ENCODE peak calls at places on chromosomes 11 and 22, in five cellular contexts. One of them, this sample, is unnamed.

GRCh38 chr11:17531071-17531817 is 13.0 kb downstream of the USH1C start:
- DNase-seq in fibroblast of lung: no peak
- DNase-seq in MM.1S: no peak
- DNase-seq in endothelial cell of umbilical vein: peak; percentile 44
- DNase-seq in GM23338: no peak
- DNase-seq in this sample: no peak

GRCh38 chr11:65505434-65506315 is 6.8 kb downstream of the MALAT1 start:
- DNase-seq in endothelial cell of umbilical vein: peak; percentile 34
- DNase-seq in MM.1S: peak; percentile 46
- DNase-seq in fibroblast of lung: peak; percentile 34
- DNase-seq in GM23338: no peak
- DNase-seq in this sample: peak; percentile 64

GRCh38 chr11:104159356-104159755 is 4.6 kb downstream of the PDGFD start:
- DNase-seq in MM.1S: no peak
- DNase-seq in fibroblast of lung: peak; percentile 60
- DNase-seq in endothelial cell of umbilical vein: no peak
- DNase-seq in GM23338: no peak
- DNase-seq in this sample: peak; percentile 73

GRCh38 chr11:63906585-63906984 is 10.4 kb downstream of the RCOR2 start:
- DNase-seq in GM23338: peak; percentile 70
- DNase-seq in fibroblast of lung: no peak
- DNase-seq in endothelial cell of umbilical vein: no peak
- DNase-seq in MM.1S: no peak
- DNase-seq in this sample: peak; percentile 70

GRCh38 chr11:84800755-84801346 is 826.3 kb downstream of the DLG2 start:
- DNase-seq in fibroblast of lung: peak; percentile 51
- DNase-seq in GM23338: peak; percentile 39
- DNase-seq in endothelial cell of umbilical vein: no peak
- DNase-seq in MM.1S: no peak
- DNase-seq in this sample: no peak

GRCh38 chr11:721913-722811 is 16.1 kb downstream of the EPS8L2 start:
- DNase-seq in MM.1S: peak; percentile 80
- DNase-seq in GM23338: peak; percentile 53
- DNase-seq in fibroblast of lung: no peak
- DNase-seq in endothelial cell of umbilical vein: no peak
- DNase-seq in this sample: peak; percentile 85

GRCh38 chr11:69033431-69033830 is 15.3 kb upstream of the TPCN2 start:
- DNase-seq in GM23338: no peak
- DNase-seq in fibroblast of lung: no peak
- DNase-seq in MM.1S: no peak
- DNase-seq in endothelial cell of umbilical vein: no peak
- DNase-seq in this sample: no peak

GRCh38 chr22:20857247-20857643 is 1.4 kb downstream of the PI4KA start:
- DNase-seq in endothelial cell of umbilical vein: no peak
- DNase-seq in MM.1S: no peak
- DNase-seq in GM23338: no peak
- DNase-seq in fibroblast of lung: no peak
- DNase-seq in this sample: no peak

GRCh38 chr11:122656631-122657101 is 1.1 kb downstream of the UBASH3B start:
- DNase-seq in fibroblast of lung: peak; percentile 41
- DNase-seq in MM.1S: peak; percentile 42
- DNase-seq in GM23338: peak; percentile 63
- DNase-seq in endothelial cell of umbilical vein: peak; percentile 59
- DNase-seq in this sample: peak; percentile 44

GRCh38 chr22:11360632-11361031 is 4167.4 kb upstream of the OR11H1 start:
- DNase-seq in GM23338: no peak
- DNase-seq in MM.1S: no peak
- DNase-seq in fibroblast of lung: no peak
- DNase-seq in endothelial cell of umbilical vein: no peak
- DNase-seq in this sample: peak; percentile 34

GRCh38 chr11:11663907-11664306 is 42.1 kb upstream of the GALNT18 start:
- DNase-seq in GM23338: no peak
- DNase-seq in fibroblast of lung: no peak
- DNase-seq in endothelial cell of umbilical vein: no peak
- DNase-seq in MM.1S: no peak
- DNase-seq in this sample: no peak

GRCh38 chr22:39960791-39961746 is 872 bp downstream of the TMA7B start:
- DNase-seq in GM23338: no peak
- DNase-seq in MM.1S: peak; percentile 96
- DNase-seq in fibroblast of lung: peak; percentile 99
- DNase-seq in endothelial cell of umbilical vein: no peak
- DNase-seq in this sample: no peak

GRCh38 chr11:123408619-123409455 is 21.2 kb upstream of the GRAMD1B start:
- DNase-seq in endothelial cell of umbilical vein: no peak
- DNase-seq in MM.1S: no peak
- DNase-seq in fibroblast of lung: no peak
- DNase-seq in GM23338: no peak
- DNase-seq in this sample: peak; percentile 75

GRCh38 chr22:46057762-46058420 is 80.9 kb upstream of the WNT7B start:
- DNase-seq in MM.1S: peak; percentile 89
- DNase-seq in fibroblast of lung: peak; percentile 72
- DNase-seq in GM23338: no peak
- DNase-seq in endothelial cell of umbilical vein: no peak
- DNase-seq in this sample: peak; percentile 92

GRCh38 chr11:115760528-115760837 is 256.3 kb upstream of the CADM1 start:
- DNase-seq in fibroblast of lung: no peak
- DNase-seq in GM23338: peak; percentile 21
- DNase-seq in MM.1S: no peak
- DNase-seq in endothelial cell of umbilical vein: no peak
- DNase-seq in this sample: no peak

GRCh38 chr22:40681451-40681850 is 2.2 kb downstream of the MCHR1 start:
- DNase-seq in MM.1S: no peak
- DNase-seq in fibroblast of lung: no peak
- DNase-seq in endothelial cell of umbilical vein: no peak
- DNase-seq in GM23338: no peak
- DNase-seq in this sample: no peak

GRCh38 chr11:70729949-70730348 is 331.6 kb downstream of the CTTN start:
- DNase-seq in GM23338: no peak
- DNase-seq in MM.1S: no peak
- DNase-seq in endothelial cell of umbilical vein: no peak
- DNase-seq in fibroblast of lung: no peak
- DNase-seq in this sample: no peak

GRCh38 chr22:47996446-47996857 is 1234.0 kb downstream of the TBC1D22A start:
- DNase-seq in MM.1S: peak; percentile 99
- DNase-seq in GM23338: no peak
- DNase-seq in fibroblast of lung: no peak
- DNase-seq in endothelial cell of umbilical vein: no peak
- DNase-seq in this sample: no peak

GRCh38 chr22:32073823-32074380 is 30.8 kb downstream of the SLC5A1 start:
- DNase-seq in fibroblast of lung: no peak
- DNase-seq in GM23338: no peak
- DNase-seq in endothelial cell of umbilical vein: no peak
- DNase-seq in MM.1S: no peak
- DNase-seq in this sample: no peak

GRCh38 chr11:120017582-120017981 is 120.3 kb downstream of the TRIM29 start:
- DNase-seq in fibroblast of lung: no peak
- DNase-seq in endothelial cell of umbilical vein: no peak
- DNase-seq in MM.1S: no peak
- DNase-seq in GM23338: no peak
- DNase-seq in this sample: no peak

GRCh38 chr11:62671604-62672528 is at the start of the genes LBHD1 and UQCC3:
- DNase-seq in fibroblast of lung: peak; percentile 88
- DNase-seq in MM.1S: peak; percentile 86
- DNase-seq in endothelial cell of umbilical vein: peak; percentile 88
- DNase-seq in GM23338: peak; percentile 97
- DNase-seq in this sample: peak; percentile 96

GRCh38 chr22:50320671-50321325 is 6.0 kb downstream of the DENND6B start:
- DNase-seq in GM23338: no peak
- DNase-seq in MM.1S: no peak
- DNase-seq in fibroblast of lung: no peak
- DNase-seq in endothelial cell of umbilical vein: no peak
- DNase-seq in this sample: no peak

GRCh38 chr11:35155677-35156076 is 16.7 kb downstream of the CD44 start:
- DNase-seq in endothelial cell of umbilical vein: no peak
- DNase-seq in fibroblast of lung: no peak
- DNase-seq in MM.1S: no peak
- DNase-seq in GM23338: no peak
- DNase-seq in this sample: no peak
- H3K4me1 ChIP-seq in endothelial cell of umbilical vein: peaks cover 17% of the 10 kb centered on the region
- H3K4me1 ChIP-seq in fibroblast of lung: peaks cover 19% of the 10 kb centered on the region
- H3K4me1 ChIP-seq in MM.1S: peaks cover 31% of the 10 kb centered on the region
- H3K4me1 ChIP-seq in GM23338: peaks cover 28% of the 10 kb centered on the region
- H3K4me1 ChIP-seq in this sample: no peaks in the 10 kb centered on the region

GRCh38 chr11:31817054-31817620 is 6.0 kb upstream of the PAX6 start:
- DNase-seq in endothelial cell of umbilical vein: no peak
- DNase-seq in fibroblast of lung: peak; percentile 35
- DNase-seq in MM.1S: no peak
- DNase-seq in GM23338: peak; percentile 60
- DNase-seq in this sample: no peak
- H3K4me3 ChIP-seq in endothelial cell of umbilical vein: no peak overlapping the region
- H3K4me3 ChIP-seq in fibroblast of lung: peak overlapping the region; percentile 10
- H3K4me3 ChIP-seq in MM.1S: no peak overlapping the region
- H3K4me3 ChIP-seq in GM23338: peak overlapping the region; percentile 71
- H3K4me3 ChIP-seq in this sample: no peak overlapping the region

GRCh38 chr11:117497206-117497951 is 169.7 kb downstream of the CEP164 start:
- DNase-seq in GM23338: no peak
- DNase-seq in endothelial cell of umbilical vein: no peak
- DNase-seq in MM.1S: no peak
- DNase-seq in fibroblast of lung: no peak
- DNase-seq in this sample: no peak
- H2AFZ ChIP-seq in GM23338: no peak overlapping the region
- H2AFZ ChIP-seq in endothelial cell of umbilical vein: no peak overlapping the region
- H2AFZ ChIP-seq in MM.1S: no peak overlapping the region
- H2AFZ ChIP-seq in fibroblast of lung: no peak overlapping the region
- H2AFZ ChIP-seq in this sample: no peak overlapping the region

GRCh38 chr22:37486224-37486845 is at the start of gene MFNG:
- DNase-seq in fibroblast of lung: peak; percentile 20
- DNase-seq in endothelial cell of umbilical vein: peak; percentile 80
- DNase-seq in GM23338: peak; percentile 82
- DNase-seq in MM.1S: peak; percentile 93
- DNase-seq in this sample: peak; percentile 94

GRCh38 chr22:37487559-37487958 is 1.4 kb upstream of the MFNG start:
- DNase-seq in MM.1S: no peak
- DNase-seq in GM23338: no peak
- DNase-seq in fibroblast of lung: no peak
- DNase-seq in endothelial cell of umbilical vein: no peak
- DNase-seq in this sample: no peak

GRCh38 chr22:37485714-37486223 is 415 bp downstream of the MFNG start:
- DNase-seq in MM.1S: peak; percentile 41
- DNase-seq in fibroblast of lung: no peak
- DNase-seq in GM23338: no peak
- DNase-seq in endothelial cell of umbilical vein: peak; percentile 27
- DNase-seq in this sample: peak; percentile 68

GRCh38 chr22:37488337-37489135 is 2.4 kb upstream of the MFNG start:
- DNase-seq in MM.1S: no peak
- DNase-seq in endothelial cell of umbilical vein: no peak
- DNase-seq in GM23338: no peak
- DNase-seq in fibroblast of lung: no peak
- DNase-seq in this sample: no peak

GRCh38 chr22:37487129-37487528 is 945 bp upstream of the MFNG start:
- DNase-seq in GM23338: no peak
- DNase-seq in MM.1S: no peak
- DNase-seq in fibroblast of lung: no peak
- DNase-seq in endothelial cell of umbilical vein: no peak
- DNase-seq in this sample: no peak
- H3K4me1 ChIP-seq in GM23338: peaks cover 22% of the 10 kb centered on the region
- H3K4me1 ChIP-seq in MM.1S: peaks cover 13% of the 10 kb centered on the region
- H3K4me1 ChIP-seq in fibroblast of lung: peaks cover 2% of the 10 kb centered on the region
- H3K4me1 ChIP-seq in endothelial cell of umbilical vein: peaks cover 34% of the 10 kb centered on the region
- H3K4me1 ChIP-seq in this sample: peaks cover 31% of the 10 kb centered on the region

GRCh38 chr11:36346562-36347383 is 50.7 kb downstream of the PRR5L start:
- DNase-seq in GM23338: no peak
- DNase-seq in endothelial cell of umbilical vein: no peak
- DNase-seq in MM.1S: no peak
- DNase-seq in fibroblast of lung: no peak
- DNase-seq in this sample: no peak

GRCh38 chr11:36345535-36346141 is 49.5 kb downstream of the PRR5L start:
- DNase-seq in GM23338: no peak
- DNase-seq in MM.1S: no peak
- DNase-seq in endothelial cell of umbilical vein: no peak
- DNase-seq in fibroblast of lung: no peak
- DNase-seq in this sample: no peak

GRCh38 chr11:36349345-36350136 is 53.5 kb downstream of the PRR5L start:
- DNase-seq in endothelial cell of umbilical vein: peak; percentile 62
- DNase-seq in MM.1S: no peak
- DNase-seq in GM23338: no peak
- DNase-seq in fibroblast of lung: no peak
- DNase-seq in this sample: no peak

GRCh38 chr11:36345084-36345511 is 49.0 kb downstream of the PRR5L start:
- DNase-seq in fibroblast of lung: no peak
- DNase-seq in endothelial cell of umbilical vein: no peak
- DNase-seq in GM23338: no peak
- DNase-seq in MM.1S: no peak
- DNase-seq in this sample: no peak

DNA sequence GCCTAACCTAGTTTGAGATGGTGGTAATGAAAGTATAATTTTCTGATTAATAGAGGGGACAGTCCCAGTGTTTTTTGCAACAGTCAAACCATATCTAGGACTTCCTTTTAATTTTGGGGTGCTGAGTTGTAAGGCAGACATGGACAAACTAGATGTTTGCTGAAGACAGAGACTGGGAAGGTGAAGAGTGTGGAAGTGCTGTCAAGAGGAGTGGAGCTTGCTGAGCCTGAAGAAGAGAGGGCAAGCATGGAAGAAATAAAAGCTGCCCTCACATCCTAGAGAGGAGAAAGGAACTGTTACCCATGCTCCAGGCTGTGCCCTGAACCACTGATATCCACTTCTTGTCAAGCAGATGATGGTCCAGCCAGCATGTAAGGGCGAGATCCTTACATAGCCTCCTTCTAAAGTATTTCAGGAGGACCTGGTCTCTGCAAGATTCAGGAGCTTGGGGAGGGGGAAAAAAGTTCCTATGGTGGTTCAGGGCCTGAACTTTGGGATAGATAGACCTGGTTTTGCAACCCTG is 51.4 kb downstream of the PRR5L start:
- DNase-seq in GM23338: no peak
- DNase-seq in fibroblast of lung: no peak
- DNase-seq in endothelial cell of umbilical vein: no peak
- DNase-seq in MM.1S: no peak
- DNase-seq in this sample: no peak
- H3K4me3 ChIP-seq in GM23338: no peak overlapping the region
- H3K4me3 ChIP-seq in fibroblast of lung: no peak overlapping the region
- H3K4me3 ChIP-seq in endothelial cell of umbilical vein: no peak overlapping the region
- H3K4me3 ChIP-seq in MM.1S: no peak overlapping the region
- H3K4me3 ChIP-seq in this sample: no peak overlapping the region